ENCODE peak calls at places on chromosome 15, in six cellular contexts. N, Q, G, S, V and E are unnamed samples.

GRCh38 chr15:82108489-82109078 is 62.8 kb upstream of the MEX3B start:
- DNase-seq in N (no peak), Q (peak; percentile 82), G (peak; percentile 99), S (peak; percentile 71), V (peak; percentile 23), E (peak; percentile 71)

GRCh38 chr15:33448961-33449611 is 138.3 kb downstream of the RYR3 start:
- DNase-seq in N (no peak), Q (no peak), G (no peak), S (no peak), V (no peak), E (no peak)

GRCh38 chr15:29820802-29821160 is 1.5 kb downstream of the TJP1 start:
- DNase-seq in N (no peak), Q (no peak), G (no peak), S (no peak), V (no peak), E (no peak)

GRCh38 chr15:62506217-62506805 is 341.2 kb upstream of the C2CD4B start:
- DNase-seq in N (no peak), Q (no peak), G (no peak), S (no peak), V (peak; percentile 78), E (no peak)

GRCh38 chr15:77851696-77852095 is 219.0 kb upstream of the LINGO1 start:
- DNase-seq in N (no peak), Q (no peak), G (no peak), S (no peak), V (peak; percentile 6), E (no peak)

GRCh38 chr15:74799843-74800558 is 12.6 kb upstream of the LMAN1L start:
- DNase-seq in N (peak; percentile 76), Q (peak; percentile 91), G (peak; percentile 96), S (peak; percentile 98), V (peak; percentile 43), E (peak; percentile 98)

GRCh38 chr15:76160426-76161152 is 100.8 kb downstream of the TMEM266 start:
- DNase-seq in N (no peak), Q (no peak), G (no peak), S (no peak), V (no peak), E (no peak)

GRCh38 chr15:78873796-78874761 is 1.4 kb downstream of the MORF4L1 start:
- DNase-seq in N (no peak), Q (peak; percentile 24), G (no peak), S (no peak), V (no peak), E (no peak)

GRCh38 chr15:80531388-80532184 is 127.4 kb downstream of the ARNT2 start:
- DNase-seq in N (no peak), Q (no peak), G (no peak), S (no peak), V (no peak), E (no peak)

GRCh38 chr15:38895326-38896282 is 331.0 kb upstream of the RASGRP1 start:
- DNase-seq in N (no peak), Q (no peak), G (no peak), S (no peak), V (no peak), E (no peak)

GRCh38 chr15:83206387-83206970 is 1.1 kb downstream of the HDGFL3 start:
- DNase-seq in N (no peak), Q (peak; percentile 20), G (no peak), S (peak; percentile 12), V (no peak), E (no peak)

GRCh38 chr15:42727740-42728355 is 9.1 kb downstream of the CDAN1 start:
- DNase-seq in N (no peak), Q (no peak), G (peak; percentile 45), S (no peak), V (no peak), E (no peak)

GRCh38 chr15:39124155-39124924 is 456.5 kb upstream of the THBS1 start:
- DNase-seq in N (no peak), Q (no peak), G (no peak), S (no peak), V (peak; percentile 50), E (no peak)

GRCh38 chr15:62952969-62953368 is 89.6 kb upstream of the TPM1 start:
- DNase-seq in N (no peak), Q (peak; percentile 15), G (no peak), S (no peak), V (no peak), E (no peak)

GRCh38 chr15:89818287-89818686 is 3.6 kb upstream of the ANPEP start:
- DNase-seq in N (no peak), Q (no peak), G (no peak), S (no peak), V (no peak), E (no peak)

GRCh38 chr15:90497912-90498311 is 31.8 kb upstream of the CRTC3 start:
- DNase-seq in N (no peak), Q (no peak), G (no peak), S (no peak), V (no peak), E (no peak)

GRCh38 chr15:85314653-85315052 is 65.8 kb upstream of the AKAP13 start:
- DNase-seq in N (no peak), Q (no peak), G (no peak), S (no peak), V (no peak), E (no peak)

GRCh38 chr15:48191574-48192225 is at the start of gene CTXN2:
- DNase-seq in N (no peak), Q (no peak), G (peak; percentile 54), S (no peak), V (no peak), E (no peak)

GRCh38 chr15:60396560-60396963 is 1.2 kb downstream of the ANXA2 start:
- DNase-seq in N (no peak), Q (no peak), G (no peak), S (no peak), V (no peak), E (no peak)

GRCh38 chr15:99495430-99496301 is 70.1 kb upstream of the MEF2A start:
- DNase-seq in N (no peak), Q (no peak), G (no peak), S (no peak), V (peak; percentile 63), E (no peak)

GRCh38 chr15:53759333-53759975 is at the start of gene WDR72:
- DNase-seq in N (no peak), Q (peak; percentile 34), G (peak; percentile 68), S (peak; percentile 5), V (no peak), E (no peak)

GRCh38 chr15:80989110-80989517 is 505 bp downstream of the MESD start:
- DNase-seq in N (no peak), Q (no peak), G (no peak), S (no peak), V (no peak), E (no peak)

GRCh38 chr15:39427705-39428104 is 153.2 kb upstream of the THBS1 start:
- DNase-seq in N (no peak), Q (peak; percentile 70), G (no peak), S (no peak), V (peak; percentile 62), E (no peak)

GRCh38 chr15:85837011-85837433 is 42.3 kb upstream of the KLHL25 start:
- DNase-seq in N (no peak), Q (no peak), G (no peak), S (no peak), V (peak; percentile 84), E (no peak)

GRCh38 chr15:52334491-52335160 is 39.0 kb upstream of the MYO5C start:
- DNase-seq in N (no peak), Q (no peak), G (no peak), S (no peak), V (no peak), E (no peak)

GRCh38 chr15:66284276-66284675 is 9.1 kb upstream of the DIS3L start:
- DNase-seq in N (no peak), Q (no peak), G (no peak), S (no peak), V (no peak), E (no peak)

GRCh38 chr15:40032125-40032839 is 6.7 kb downstream of the SRP14 start:
- DNase-seq in N (no peak), Q (no peak), G (no peak), S (no peak), V (no peak), E (no peak)

GRCh38 chr15:91116379-91117067 is 16.5 kb downstream of the SV2B start:
- DNase-seq in N (peak; percentile 65), Q (no peak), G (no peak), S (peak; percentile 35), V (peak; percentile 39), E (peak; percentile 36)

GRCh38 chr15:70133296-70133695 is 35.6 kb upstream of the TLE3 start:
- DNase-seq in N (no peak), Q (no peak), G (no peak), S (no peak), V (no peak), E (no peak)
- TF ChIP-seq TAF1 in N (no peak), Q (no peak), G (no peak), S (no peak), V (no peak), E (no peak)

DNA sequence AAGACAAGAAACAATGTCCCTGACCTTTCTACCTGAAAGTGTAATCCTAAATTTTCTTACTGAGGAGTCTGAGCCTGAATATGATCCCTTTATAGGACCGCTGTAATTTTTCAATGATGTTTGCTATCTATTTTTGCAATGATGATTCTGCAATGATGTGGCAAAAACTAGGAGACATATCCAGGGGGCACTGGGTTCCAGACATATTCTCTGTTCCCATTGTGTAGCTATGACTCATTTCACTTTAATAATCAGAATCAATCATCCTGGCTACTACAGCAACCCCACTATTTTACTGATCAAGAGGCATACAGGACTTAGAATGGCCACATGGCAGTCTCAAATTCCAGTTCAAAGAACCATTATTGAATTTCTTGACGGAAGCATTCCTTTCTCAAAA is 85.9 kb downstream of the AQR start:
- DNase-seq in N (no peak), Q (no peak), G (no peak), S (no peak), V (no peak), E (no peak)
- TF ChIP-seq POLR2A in N (no peak), Q (no peak), G (no peak), S (no peak), V (no peak), E (no peak)

DNA sequence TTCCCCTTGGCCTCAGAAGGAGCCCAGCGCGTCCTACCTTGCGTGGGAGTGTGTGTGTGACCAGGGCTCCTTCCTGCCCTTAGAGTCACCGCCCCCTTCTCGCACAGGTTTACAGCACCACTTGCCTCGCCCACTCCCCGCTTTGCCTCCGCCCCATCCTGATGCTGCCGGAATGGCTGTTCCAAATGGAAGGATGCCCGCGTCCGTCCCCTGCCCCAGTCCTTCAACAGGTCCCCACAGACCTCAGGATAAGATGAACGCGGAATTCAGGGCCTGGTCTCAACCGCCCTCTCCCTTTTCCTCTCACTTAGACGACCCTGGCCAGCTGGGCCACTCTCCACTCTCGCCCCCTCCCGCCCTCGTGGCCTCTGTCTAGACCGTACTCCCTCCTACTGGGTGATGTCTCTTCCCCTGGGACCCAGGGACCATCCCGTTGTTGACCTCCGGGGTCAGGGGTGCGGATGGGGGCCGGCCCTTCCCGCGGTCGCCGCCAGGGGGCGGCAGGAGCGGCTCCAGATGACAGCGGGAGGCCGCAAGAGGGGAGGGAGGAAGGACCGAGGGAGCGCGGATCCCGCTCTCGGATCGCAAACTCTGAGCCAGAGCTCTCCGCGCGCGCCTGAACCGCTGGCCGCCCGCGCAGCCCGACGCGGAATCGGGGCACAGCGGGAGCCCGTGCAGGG is at the start of gene THSD4:
- DNase-seq in N (no peak), Q (peak; percentile 89), G (peak; percentile 97), S (peak; percentile 91), V (peak; percentile 25), E (peak; percentile 94)
- TF ChIP-seq TAF1 in N (no peak), Q (no peak), G (no peak), S (no peak), V (no peak), E (no peak)

GRCh38 chr15:88482263-88482662 is 14.8 kb downstream of the MRPS11 start:
- DNase-seq in N (no peak), Q (no peak), G (no peak), S (no peak), V (no peak), E (no peak)
- TF ChIP-seq POLR2A in N (no peak), Q (no peak), G (no peak), S (no peak), V (no peak), E (no peak)

GRCh38 chr15:28185148-28185895 is 86.2 kb upstream of the OCA2 start:
- DNase-seq in N (no peak), Q (no peak), G (no peak), S (no peak), V (no peak), E (no peak)
- TF ChIP-seq TAF1 in N (no peak), Q (no peak), G (no peak), S (no peak), V (no peak), E (no peak)